ENCODE peak calls at places on chromosomes 4 and X, in nine cellular contexts. I, L, C, J, N, G, F, B and W are unnamed samples.

GRCh38 chrX:103779156-103779555 is 2.5 kb downstream of the PLP1 start:
- DNase-seq in I (peak), L (no peak), C (no peak), J (no peak), N (no peak), G (no peak), F (no peak), B (no peak), W (peak)

GRCh38 chrX:44062842-44063241 is 89.7 kb upstream of the NDP start:
- DNase-seq in I (no peak), L (no peak), C (no peak), J (no peak), N (peak), G (no peak), F (no peak), B (no peak), W (no peak)

GRCh38 chr4:2786152-2786671 is 6.7 kb upstream of the SH3BP2 start:
- DNase-seq in I (no peak), L (no peak), C (no peak), J (no peak), N (no peak), G (no peak), F (no peak), B (no peak), W (no peak)

GRCh38 chrX:68273887-68274286 is 159.4 kb downstream of the OPHN1 start:
- DNase-seq in I (peak), L (no peak), C (no peak), J (no peak), N (no peak), G (no peak), F (no peak), B (no peak), W (no peak)

GRCh38 chr4:6200922-6201362 is 593 bp upstream of the JAKMIP1 start:
- DNase-seq in I (no peak), L (no peak), C (no peak), J (no peak), N (no peak), G (no peak), F (no peak), B (no peak), W (no peak)

GRCh38 chrX:152904151-152905080 is 6.5 kb downstream of the ZNF185 start:
- DNase-seq in I (peak), L (peak), C (peak), J (peak), N (peak), G (peak), F (no peak), B (peak), W (peak)

GRCh38 chrX:48714573-48714972 is 18.0 kb downstream of the SUV39H1 start:
- DNase-seq in I (peak), L (no peak), C (no peak), J (peak), N (no peak), G (no peak), F (no peak), B (no peak), W (no peak)

GRCh38 chr4:183424109-183424751 is 20.2 kb upstream of the CDKN2AIP start:
- DNase-seq in I (no peak), L (no peak), C (peak), J (no peak), N (no peak), G (no peak), F (no peak), B (no peak), W (no peak)

GRCh38 chr4:17494258-17494657 is 17.6 kb downstream of the QDPR start:
- DNase-seq in I (peak), L (no peak), C (no peak), J (peak), N (peak), G (no peak), F (peak), B (no peak), W (no peak)

GRCh38 chr4:2261110-2261852 is 628 bp downstream of the MXD4 start:
- DNase-seq in I (peak), L (peak), C (peak), J (peak), N (peak), G (peak), F (no peak), B (no peak), W (no peak)

GRCh38 chrX:153632612-153632980 is 14.4 kb upstream of the DUSP9 start:
- DNase-seq in I (no peak), L (no peak), C (no peak), J (no peak), N (no peak), G (no peak), F (no peak), B (no peak), W (no peak)

GRCh38 chr4:183256756-183257385 is 63.2 kb downstream of the CLDN22 start:
- DNase-seq in I (peak), L (peak), C (no peak), J (peak), N (peak), G (peak), F (no peak), B (peak), W (no peak)

GRCh38 chrX:96006281-96006680 is 678.4 kb upstream of the DIAPH2 start:
- DNase-seq in I (no peak), L (no peak), C (no peak), J (no peak), N (no peak), G (no peak), F (no peak), B (no peak), W (no peak)

GRCh38 chrX:53718073-53718472 is 31.6 kb upstream of the HUWE1 start:
- DNase-seq in I (no peak), L (no peak), C (no peak), J (no peak), N (no peak), G (no peak), F (no peak), B (no peak), W (no peak)

GRCh38 chr4:118077767-118078105 is 43.5 kb downstream of the NDST3 start:
- DNase-seq in I (no peak), L (peak), C (no peak), J (no peak), N (no peak), G (peak), F (no peak), B (no peak), W (no peak)

GRCh38 chr4:188246488-188246887 is 107.2 kb downstream of the TRIML1 start:
- DNase-seq in I (no peak), L (no peak), C (no peak), J (peak), N (no peak), G (no peak), F (no peak), B (no peak), W (no peak)

GRCh38 chr4:155672342-155672741 is 5.7 kb downstream of the GUCY1A1 start:
- DNase-seq in I (no peak), L (no peak), C (no peak), J (no peak), N (no peak), G (no peak), F (no peak), B (no peak), W (no peak)

GRCh38 chr4:2803624-2804448 is 11.0 kb downstream of the SH3BP2 start:
- DNase-seq in I (no peak), L (no peak), C (no peak), J (no peak), N (no peak), G (peak), F (no peak), B (no peak), W (no peak)

GRCh38 chr4:83219344-83219990 is 65.1 kb downstream of the COQ2 start:
- DNase-seq in I (peak), L (peak), C (no peak), J (no peak), N (no peak), G (peak), F (peak), B (no peak), W (no peak)

GRCh38 chr4:87716350-87717041 is 66.4 kb downstream of the DMP1 start:
- DNase-seq in I (peak), L (no peak), C (no peak), J (no peak), N (no peak), G (no peak), F (no peak), B (no peak), W (no peak)

GRCh38 chrX:47197526-47197925 is 3.9 kb downstream of the UBA1 start:
- DNase-seq in I (no peak), L (no peak), C (no peak), J (no peak), N (no peak), G (no peak), F (no peak), B (no peak), W (no peak)

GRCh38 chrX:23779025-23779424 is 3.9 kb upstream of the SAT1 start:
- DNase-seq in I (peak), L (no peak), C (no peak), J (peak), N (no peak), G (no peak), F (peak), B (no peak), W (no peak)

GRCh38 chrX:31266172-31267076 is 194.6 kb upstream of the FTHL17 start:
- DNase-seq in I (no peak), L (peak), C (peak), J (no peak), N (peak), G (peak), F (no peak), B (peak), W (peak)

GRCh38 chr4:38867478-38868054 is at the start of gene FAM114A1:
- DNase-seq in I (peak), L (peak), C (peak), J (peak), N (peak), G (peak), F (no peak), B (peak), W (peak)

GRCh38 chr4:162645381-162645780 is 481.6 kb upstream of the FSTL5 start:
- DNase-seq in I (no peak), L (no peak), C (no peak), J (no peak), N (no peak), G (no peak), F (no peak), B (no peak), W (no peak)

DNA sequence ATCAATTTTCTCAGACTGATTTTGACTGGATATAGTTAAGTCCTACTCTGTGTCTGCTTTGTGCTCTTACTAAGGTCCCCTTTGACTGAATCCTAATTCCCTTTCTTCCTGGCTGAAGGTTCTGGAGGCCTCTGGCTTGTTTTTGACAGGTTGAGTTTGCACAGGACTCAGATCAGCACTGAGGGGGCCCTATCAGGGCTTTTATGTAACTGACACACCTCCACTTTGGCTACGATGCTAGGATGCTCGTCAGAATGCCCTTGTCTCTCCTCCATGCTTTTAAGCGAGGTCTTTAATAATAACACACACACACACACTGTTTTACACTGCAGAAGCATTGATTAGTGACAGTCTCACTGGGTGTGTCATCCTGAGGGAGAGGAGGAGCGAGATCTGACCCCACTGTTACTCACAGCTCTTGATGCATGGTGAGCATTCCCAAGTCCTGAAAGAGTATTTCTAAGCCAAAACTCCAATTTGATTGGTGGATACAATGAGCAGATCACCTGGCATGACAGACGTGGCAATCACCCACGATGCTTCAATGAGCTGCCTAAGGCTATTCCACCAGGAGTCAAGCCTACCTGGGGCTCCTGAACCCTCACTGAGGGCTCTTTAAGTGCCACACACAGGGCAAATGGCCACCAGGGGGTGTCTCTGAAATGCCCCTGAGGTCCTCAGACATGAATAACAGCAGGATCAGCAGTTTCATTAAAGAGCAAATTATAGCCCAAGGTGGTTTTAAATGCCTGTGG is 130.4 kb upstream of the CPEB2 start:
- DNase-seq in I (peak), L (peak), C (no peak), J (no peak), N (peak), G (peak), F (no peak), B (no peak), W (no peak)
- TF ChIP-seq CTCF in I (no peak), L (peak), C (peak), J (no peak), N (peak), G (peak), F (peak), B (peak), W (no peak)

GRCh38 chr4:23957465-23957864 is 67.6 kb upstream of the PPARGC1A start:
- DNase-seq in I (no peak), L (no peak), C (no peak), J (no peak), N (no peak), G (no peak), F (no peak), B (no peak), W (no peak)
- TF ChIP-seq CTCF in I (no peak), L (no peak), C (no peak), J (no peak), N (no peak), G (no peak), F (no peak), B (no peak), W (no peak)

GRCh38 chrX:74924449-74925209 is 623 bp downstream of the NEXMIF start:
- DNase-seq in I (no peak), L (peak), C (peak), J (peak), N (peak), G (peak), F (no peak), B (peak), W (no peak)

GRCh38 chrX:74922922-74923321 is 2.3 kb downstream of the NEXMIF start:
- DNase-seq in I (no peak), L (no peak), C (no peak), J (no peak), N (no peak), G (no peak), F (no peak), B (no peak), W (no peak)

GRCh38 chrX:74923942-74924448 is 1.3 kb downstream of the NEXMIF start:
- DNase-seq in I (no peak), L (no peak), C (peak), J (peak), N (no peak), G (peak), F (no peak), B (no peak), W (peak)

GRCh38 chrX:74931214-74931613 is 6.0 kb upstream of the NEXMIF start:
- DNase-seq in I (no peak), L (no peak), C (no peak), J (no peak), N (no peak), G (no peak), F (no peak), B (no peak), W (no peak)

DNA sequence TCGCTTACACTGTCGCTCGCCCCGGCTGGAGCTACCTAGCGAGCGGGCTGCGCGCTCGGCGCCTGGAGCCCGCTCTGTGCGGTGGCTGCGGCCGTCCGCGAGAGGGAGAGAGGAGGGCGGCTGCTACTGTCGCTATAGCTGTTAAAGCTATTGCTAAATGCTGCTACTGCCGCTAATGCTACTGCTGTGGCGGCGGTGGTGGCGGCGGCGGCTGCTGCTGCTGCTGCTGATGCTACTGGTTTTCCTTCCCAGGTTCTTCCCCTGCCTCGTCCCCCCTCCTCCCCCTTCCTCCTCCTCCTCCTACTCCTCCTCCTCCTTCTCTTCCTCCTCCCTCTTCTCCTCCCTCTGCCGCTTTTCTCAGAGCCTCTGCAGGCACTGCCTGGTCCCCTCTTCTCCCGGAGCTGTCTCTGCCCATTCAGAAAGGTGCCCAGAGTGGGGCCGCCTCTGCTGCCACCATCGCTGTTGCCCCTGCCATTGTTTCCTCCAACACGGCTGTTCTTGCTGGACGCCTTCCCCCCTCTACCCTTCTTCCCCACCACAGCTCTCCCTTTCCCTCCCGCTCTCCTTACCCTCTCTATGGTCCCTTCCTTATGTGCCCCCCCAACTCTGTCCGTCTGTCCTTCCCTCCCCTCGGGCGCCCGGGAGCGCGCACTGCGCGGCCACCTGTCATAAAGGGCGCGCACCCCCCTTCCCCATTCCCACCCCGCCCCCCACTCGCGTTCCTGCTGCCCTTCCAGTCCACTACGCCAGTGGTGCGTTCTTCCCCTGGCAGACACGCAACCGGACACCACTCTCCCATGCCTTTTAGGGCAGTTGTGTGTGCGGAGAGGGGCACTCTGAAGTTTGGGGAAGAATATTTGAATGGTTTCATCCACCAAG is at the start of gene NEXMIF:
- DNase-seq in I (no peak), L (peak), C (peak), J (peak), N (peak), G (no peak), F (no peak), B (peak), W (peak)
- TF ChIP-seq CTCF in I (peak), L (no peak), C (no peak), J (no peak), N (no peak), G (peak), F (peak), B (peak), W (no peak)

DNA sequence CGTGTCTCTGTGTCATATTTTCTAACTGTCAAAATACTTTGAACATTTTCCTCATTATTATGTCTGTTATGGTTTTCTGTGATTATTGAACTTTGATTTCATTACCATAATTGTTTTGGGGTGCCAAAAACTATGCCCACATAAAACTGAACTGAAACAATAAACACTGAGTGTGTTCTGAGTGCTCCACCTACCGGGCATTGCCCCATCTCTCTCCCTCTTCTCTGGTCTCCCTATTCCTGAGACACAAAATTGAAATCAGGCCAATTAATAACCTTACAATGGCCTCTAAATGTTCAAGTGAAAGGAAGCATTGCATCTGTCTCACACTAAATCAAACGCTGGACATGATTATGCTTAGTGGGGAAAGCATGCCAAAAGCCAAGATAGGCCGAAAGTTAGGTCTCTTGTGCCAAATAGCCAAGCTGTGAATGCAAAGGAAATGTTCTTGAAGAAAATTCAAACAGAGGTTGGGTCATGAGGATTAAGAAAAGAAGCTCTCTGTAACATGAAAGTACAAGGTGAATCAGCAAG is 972.3 kb downstream of the PCDH7 start:
- DNase-seq in I (peak), L (no peak), C (no peak), J (peak), N (no peak), G (no peak), F (no peak), B (no peak), W (no peak)
- TF ChIP-seq CTCF in I (peak), L (no peak), C (no peak), J (no peak), N (no peak), G (peak), F (no peak), B (no peak), W (no peak)

GRCh38 chrX:131792789-131793462 is 230.2 kb upstream of the STK26 start:
- DNase-seq in I (peak), L (peak), C (peak), J (no peak), N (no peak), G (no peak), F (no peak), B (no peak), W (peak)
- TF ChIP-seq CTCF in I (peak), L (peak), C (peak), J (no peak), N (no peak), G (no peak), F (no peak), B (no peak), W (peak)

DNA sequence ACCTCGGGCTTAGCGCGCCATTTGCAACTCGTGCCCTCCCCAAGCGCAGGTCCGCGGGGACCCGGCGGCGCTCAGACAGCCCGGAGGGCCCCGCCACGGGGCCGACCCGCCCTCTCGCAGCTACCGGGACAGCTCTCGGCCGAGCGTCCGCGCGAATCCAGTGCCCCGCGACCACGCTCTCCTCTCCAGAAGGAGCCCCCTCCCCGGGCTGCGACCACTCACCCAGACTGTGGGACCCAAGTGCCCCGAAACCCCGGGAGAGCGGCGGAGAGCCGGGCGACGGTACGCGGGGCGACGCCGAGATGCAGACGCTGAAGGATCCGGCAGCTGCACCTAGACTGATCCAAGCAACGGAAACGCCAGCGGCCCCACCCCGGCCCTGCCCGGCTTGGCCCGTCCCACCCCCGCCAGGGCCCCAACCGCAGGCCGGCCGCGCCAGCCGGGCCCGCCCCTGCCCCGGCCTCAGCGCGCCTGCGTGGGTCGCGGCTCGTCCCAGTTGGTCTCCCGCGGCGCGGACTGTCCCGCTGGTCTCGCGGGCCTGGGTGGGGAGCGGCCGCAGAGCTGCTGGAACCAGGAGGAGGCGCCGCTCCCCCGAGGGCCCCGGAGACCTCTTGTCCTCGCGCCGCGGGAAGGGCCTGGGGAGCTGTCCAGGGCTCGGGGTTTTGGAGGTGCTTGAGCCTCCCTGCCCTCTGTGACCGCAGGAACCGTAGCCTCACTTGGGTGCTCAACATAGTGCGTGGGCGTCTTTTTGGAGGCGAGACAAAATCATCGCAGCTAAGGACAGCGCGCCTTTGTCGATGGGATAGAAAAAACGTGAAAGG is at the start of gene ANXA5:
- DNase-seq in I (peak), L (peak), C (peak), J (peak), N (peak), G (peak), F (no peak), B (peak), W (peak)
- TF ChIP-seq CTCF in I (peak), L (peak), C (no peak), J (peak), N (no peak), G (peak), F (peak), B (peak), W (peak)